ENCODE peak calls at places on chromosomes 16 and 17, in ten cellular contexts. Z is Peyer's patch; J is A549; L is IMR-90; E is naive thymus-derived CD4-positive, alpha-beta T cell; O is fibroblast of lung; D is CD4-positive, alpha-beta T cell; F is HCT116; A is left ventricle myocardium inferior; R is CD4-positive, alpha-beta memory T cell. Q is an unnamed sample. For H3K9me3, the result is how much of the 10 kb centered on the place peaks cover.

GRCh38 chr17:82684207-82684903 is 14.1 kb downstream of the RAB40B start:
- DNase-seq in E (no peak), R (no peak), Z (no peak), L (no peak), F (no peak), O (no peak), D (no peak), J (peak), A (no peak), Q (no peak)

GRCh38 chr17:17836818-17837379 is at the start of gene SREBF1:
- DNase-seq in D (peak), E (peak), O (peak), A (peak), Z (peak), F (no peak), J (peak), L (peak), R (peak), Q (no peak)

GRCh38 chr16:50602531-50603205 is 54.5 kb downstream of the NKD1 start:
- DNase-seq in J (no peak), D (peak), E (peak), R (peak), A (no peak), O (no peak), L (no peak), Z (peak), F (no peak), Q (no peak)

GRCh38 chr17:9200699-9201359 is 179.5 kb downstream of the NTN1 start:
- DNase-seq in L (no peak), A (no peak), E (no peak), R (no peak), O (no peak), F (no peak), J (no peak), D (no peak), Z (no peak), Q (no peak)

GRCh38 chr17:33520404-33521032 is 227.4 kb upstream of the ASIC2 start:
- DNase-seq in R (peak), D (peak), E (no peak), A (peak), Z (no peak), L (peak), F (no peak), J (peak), O (peak), Q (no peak)

GRCh38 chr17:18176152-18176551 is 7.5 kb upstream of the ALKBH5 start:
- DNase-seq in R (no peak), E (no peak), F (no peak), O (no peak), D (no peak), Z (peak), L (no peak), J (no peak), A (no peak), Q (no peak)

GRCh38 chr16:48408688-48409087 is 23.5 kb upstream of the SIAH1 start:
- DNase-seq in J (no peak), L (peak), D (no peak), F (no peak), Z (no peak), A (peak), R (no peak), O (peak), E (no peak), Q (no peak)

GRCh38 chr17:21357281-21357680 is 18.9 kb upstream of the KCNJ12 start:
- DNase-seq in L (no peak), E (no peak), D (no peak), F (no peak), Z (no peak), R (no peak), J (no peak), O (no peak), A (peak), Q (no peak)

GRCh38 chr17:30969989-30970680 is 704 bp upstream of the RNF135 start:
- DNase-seq in O (peak), A (no peak), E (no peak), L (no peak), D (no peak), J (peak), F (no peak), R (no peak), Z (peak), Q (peak)

GRCh38 chr17:22506231-22506630 is 813.9 kb downstream of the KCNJ18 start:
- DNase-seq in Z (no peak), J (no peak), R (no peak), D (no peak), O (no peak), A (no peak), L (no peak), E (no peak), F (no peak), Q (no peak)
- H3K9me3 ChIP-seq in Z (under half), J (under half), R (under half), D (under half), O (under half), A (under half), L (under half), E (under half), F (under half), Q (under half)

GRCh38 chr17:3208484-3208883 is 1.0 kb downstream of the OR1A1 start:
- DNase-seq in O (no peak), Z (no peak), R (no peak), F (no peak), A (no peak), J (no peak), L (no peak), E (no peak), D (no peak), Q (no peak)
- H3K9me3 ChIP-seq in O (under half), Z (under half), R (under half), F (under half), A (under half), J (under half), L (under half), E (under half), D (under half), Q (under half)

GRCh38 chr16:59591480-59591879 is 857.4 kb upstream of the GOT2 start:
- DNase-seq in L (peak), A (no peak), O (no peak), E (no peak), D (no peak), F (no peak), R (no peak), J (no peak), Z (no peak), Q (no peak)

DNA sequence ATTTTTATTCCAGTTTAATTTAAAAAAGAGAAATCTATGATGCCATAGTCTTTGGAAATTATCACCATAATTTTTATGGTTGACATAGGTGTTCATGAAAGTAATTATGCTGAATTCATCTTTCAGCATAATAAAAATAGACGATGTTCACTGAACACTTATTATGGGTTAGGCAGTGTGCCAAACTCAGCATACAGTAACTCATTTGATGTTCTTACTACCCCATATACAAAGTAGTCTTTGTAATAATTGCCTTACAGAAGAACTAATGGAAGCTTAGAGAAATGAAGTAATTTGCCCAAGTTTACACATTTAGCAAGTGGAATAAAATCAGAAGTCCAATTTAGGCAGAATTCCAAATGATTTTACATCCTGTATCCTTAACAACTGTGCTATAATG is 852.2 kb upstream of the GOT2 start:
- DNase-seq in O (no peak), L (no peak), F (no peak), A (no peak), E (no peak), Z (no peak), R (no peak), J (no peak), D (no peak), Q (no peak)
- H3K9me3 ChIP-seq in O (under half), L (under half), F (under half), A (under half), E (under half), Z (under half), R (under half), J (under half), D (under half), Q (under half)

GRCh38 chr16:72426416-72426815 is 254.5 kb upstream of the PMFBP1 start:
- DNase-seq in A (no peak), L (no peak), D (no peak), J (no peak), O (no peak), R (no peak), E (no peak), Z (no peak), F (no peak), Q (no peak)
- H3K9me3 ChIP-seq in A (under half), L (under half), D (under half), J (under half), O (under half), R (under half), E (under half), Z (under half), F (under half), Q (under half)

GRCh38 chr17:5183410-5183793 is 8.3 kb downstream of the ZNF594 start:
- DNase-seq in R (no peak), D (no peak), A (no peak), F (no peak), L (no peak), E (no peak), O (no peak), J (no peak), Z (no peak), Q (no peak)
- H3K9me3 ChIP-seq in R (half or more), D (half or more), A (half or more), F (half or more), L (half or more), E (under half), O (under half), J (half or more), Z (under half), Q (half or more)

GRCh38 chr17:22409160-22409751 is 716.9 kb downstream of the KCNJ18 start:
- DNase-seq in F (no peak), E (no peak), A (no peak), O (no peak), Z (no peak), R (no peak), J (no peak), L (no peak), D (no peak), Q (no peak)

GRCh38 chr17:22410136-22410535 is 717.8 kb downstream of the KCNJ18 start:
- DNase-seq in A (no peak), R (no peak), F (no peak), O (no peak), L (no peak), D (no peak), J (no peak), E (no peak), Z (no peak), Q (no peak)

GRCh38 chr17:22411185-22411784 is 719.0 kb downstream of the KCNJ18 start:
- DNase-seq in Z (no peak), J (no peak), R (no peak), E (no peak), L (no peak), D (no peak), O (no peak), F (no peak), A (no peak), Q (no peak)
- H3K9me3 ChIP-seq in Z (under half), J (under half), R (under half), E (under half), L (under half), D (under half), O (under half), F (under half), A (under half), Q (under half)

GRCh38 chr16:3215601-3216262 is 19.2 kb downstream of the ZNF200 start:
- DNase-seq in R (peak), A (no peak), L (no peak), D (no peak), J (no peak), Z (no peak), O (no peak), E (no peak), F (no peak), Q (no peak)

GRCh38 chr16:3216263-3216640 is 18.7 kb downstream of the ZNF200 start:
- DNase-seq in A (no peak), E (peak), Z (no peak), F (no peak), O (no peak), D (no peak), J (no peak), L (no peak), R (peak), Q (no peak)

GRCh38 chr16:3223913-3224515 is 10.9 kb downstream of the ZNF200 start:
- DNase-seq in F (no peak), J (no peak), O (peak), L (no peak), R (no peak), Z (no peak), E (no peak), D (no peak), A (no peak), Q (no peak)

GRCh38 chr16:3214904-3215600 is 19.9 kb downstream of the ZNF200 start:
- DNase-seq in E (peak), R (peak), F (no peak), J (no peak), L (no peak), O (no peak), Z (peak), D (no peak), A (no peak), Q (no peak)

GRCh38 chr16:3220839-3221238 is 14.1 kb downstream of the ZNF200 start:
- DNase-seq in F (no peak), R (no peak), L (no peak), Z (no peak), O (no peak), E (no peak), J (no peak), D (no peak), A (no peak), Q (no peak)
- H3K9me3 ChIP-seq in F (under half), R (under half), L (under half), Z (under half), O (under half), E (under half), J (half or more), D (half or more), A (half or more), Q (half or more)

GRCh38 chr16:847151-847550 is 46.6 kb upstream of the GNG13 start:
- DNase-seq in A (no peak), E (no peak), Z (no peak), L (no peak), J (no peak), F (no peak), R (no peak), D (no peak), O (no peak), Q (no peak)

GRCh38 chr16:842631-843560 is 42.4 kb upstream of the GNG13 start:
- DNase-seq in D (no peak), J (no peak), O (no peak), L (no peak), A (no peak), E (no peak), Z (no peak), F (no peak), R (no peak), Q (no peak)

GRCh38 chr16:844638-845348 is 44.3 kb upstream of the GNG13 start:
- DNase-seq in F (no peak), A (no peak), L (no peak), O (no peak), J (no peak), D (no peak), Z (no peak), E (no peak), R (no peak), Q (no peak)

GRCh38 chr16:843771-844170 is 43.2 kb upstream of the GNG13 start:
- DNase-seq in Z (no peak), A (no peak), R (no peak), F (no peak), L (no peak), J (no peak), D (no peak), E (no peak), O (no peak), Q (no peak)

DNA sequence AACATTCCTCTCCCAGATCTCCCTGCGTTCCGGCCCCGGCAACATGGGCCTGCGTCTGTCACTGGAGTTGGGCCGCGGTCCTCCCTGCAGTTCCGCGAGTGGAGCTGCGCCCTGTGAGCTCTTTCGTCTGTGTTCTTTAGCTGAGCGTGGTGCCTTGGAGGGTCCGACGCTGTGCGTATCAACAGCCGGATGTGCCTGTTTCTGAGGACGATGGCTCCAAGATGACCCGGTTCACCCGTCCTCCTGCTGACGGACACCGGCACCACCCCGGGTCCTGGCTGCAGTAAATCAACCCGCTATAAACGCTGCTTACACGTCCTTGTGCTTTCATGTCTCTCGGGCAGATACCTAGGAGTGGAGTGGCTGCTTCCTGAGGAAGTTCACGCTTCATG is 44.8 kb upstream of the GNG13 start:
- DNase-seq in Z (no peak), D (no peak), L (no peak), E (no peak), F (no peak), A (no peak), O (no peak), J (no peak), R (no peak), Q (no peak)
- H3K9me3 ChIP-seq in Z (under half), D (under half), L (under half), E (under half), F (under half), A (under half), O (under half), J (under half), R (under half), Q (under half)